ENCODE peak calls at places on chromosome 3, in six cellular contexts. One of them, this sample, is unnamed.

GRCh38 chr3:58640700-58641372 is 25.7 kb downstream of the FAM3D start:
- DNase-seq in neuronal stem cell: peak
- DNase-seq in mesenchymal stem cell: peak
- DNase-seq in trophoblast cell: peak
- DNase-seq in mesendoderm: peak
- DNase-seq in H9: peak
- DNase-seq in this sample: peak

GRCh38 chr3:126024049-126024854 is 55.3 kb downstream of the ROPN1B start:
- DNase-seq in H9: peak
- DNase-seq in trophoblast cell: no peak
- DNase-seq in mesenchymal stem cell: no peak
- DNase-seq in mesendoderm: no peak
- DNase-seq in neuronal stem cell: no peak
- DNase-seq in this sample: no peak

GRCh38 chr3:138328341-138328740 is 1.3 kb downstream of the NME9 start:
- DNase-seq in mesenchymal stem cell: peak
- DNase-seq in neuronal stem cell: no peak
- DNase-seq in trophoblast cell: peak
- DNase-seq in mesendoderm: peak
- DNase-seq in H9: no peak
- DNase-seq in this sample: peak

GRCh38 chr3:15499536-15499935 is 22.0 kb downstream of the COLQ start:
- DNase-seq in mesenchymal stem cell: peak
- DNase-seq in trophoblast cell: peak
- DNase-seq in neuronal stem cell: no peak
- DNase-seq in H9: no peak
- DNase-seq in mesendoderm: no peak
- DNase-seq in this sample: no peak

GRCh38 chr3:20080956-20081554 is 40.8 kb downstream of the KAT2B start:
- DNase-seq in mesenchymal stem cell: no peak
- DNase-seq in trophoblast cell: no peak
- DNase-seq in H9: no peak
- DNase-seq in neuronal stem cell: no peak
- DNase-seq in mesendoderm: no peak
- DNase-seq in this sample: peak

GRCh38 chr3:89002166-89002565 is 105.3 kb upstream of the EPHA3 start:
- DNase-seq in neuronal stem cell: no peak
- DNase-seq in mesenchymal stem cell: no peak
- DNase-seq in trophoblast cell: no peak
- DNase-seq in H9: no peak
- DNase-seq in mesendoderm: no peak
- DNase-seq in this sample: no peak

GRCh38 chr3:76685858-76686257 is 354.0 kb upstream of the ROBO2 start:
- DNase-seq in trophoblast cell: no peak
- DNase-seq in neuronal stem cell: no peak
- DNase-seq in mesendoderm: peak
- DNase-seq in H9: no peak
- DNase-seq in mesenchymal stem cell: no peak
- DNase-seq in this sample: no peak

GRCh38 chr3:172082820-172083513 is 43.6 kb downstream of the FNDC3B start:
- DNase-seq in H9: no peak
- DNase-seq in trophoblast cell: no peak
- DNase-seq in neuronal stem cell: no peak
- DNase-seq in mesendoderm: no peak
- DNase-seq in mesenchymal stem cell: no peak
- DNase-seq in this sample: no peak

GRCh38 chr3:3366391-3366790 is 186.9 kb upstream of the CRBN start:
- DNase-seq in H9: no peak
- DNase-seq in mesendoderm: no peak
- DNase-seq in neuronal stem cell: no peak
- DNase-seq in mesenchymal stem cell: no peak
- DNase-seq in trophoblast cell: no peak
- DNase-seq in this sample: no peak

GRCh38 chr3:136632625-136633081 is 119.5 kb downstream of the STAG1 start:
- DNase-seq in neuronal stem cell: no peak
- DNase-seq in H9: no peak
- DNase-seq in trophoblast cell: no peak
- DNase-seq in mesenchymal stem cell: no peak
- DNase-seq in mesendoderm: no peak
- DNase-seq in this sample: peak

GRCh38 chr3:58134468-58134867 is 76.3 kb downstream of the DNASE1L3 start:
- DNase-seq in trophoblast cell: no peak
- DNase-seq in neuronal stem cell: no peak
- DNase-seq in H9: no peak
- DNase-seq in mesenchymal stem cell: no peak
- DNase-seq in mesendoderm: no peak
- DNase-seq in this sample: no peak

GRCh38 chr3:147613710-147614109 is 204.5 kb downstream of the ZIC1 start:
- DNase-seq in mesendoderm: no peak
- DNase-seq in trophoblast cell: no peak
- DNase-seq in H9: no peak
- DNase-seq in neuronal stem cell: no peak
- DNase-seq in mesenchymal stem cell: no peak
- DNase-seq in this sample: no peak

DNA sequence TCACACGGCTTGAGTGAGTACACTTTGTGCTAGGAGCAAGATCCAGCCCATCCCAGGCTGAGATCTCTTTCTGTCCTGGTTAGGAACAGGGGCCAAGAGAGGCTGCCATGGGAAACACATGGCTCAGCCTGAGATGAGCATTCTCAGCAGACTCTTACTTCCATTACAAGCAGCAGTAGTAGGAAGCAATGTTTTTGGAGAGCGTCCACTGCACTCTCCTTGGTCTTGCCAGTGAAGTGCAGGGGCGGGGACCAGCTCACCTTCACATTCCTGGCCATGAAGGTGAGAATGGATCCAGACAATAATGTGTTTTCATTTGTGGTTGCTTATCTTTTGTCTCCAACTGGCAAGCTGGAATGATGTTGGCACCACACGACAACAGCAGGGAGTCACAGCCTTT is 24.7 kb downstream of the ZNF80 start:
- DNase-seq in mesendoderm: peak
- DNase-seq in mesenchymal stem cell: no peak
- DNase-seq in neuronal stem cell: no peak
- DNase-seq in trophoblast cell: no peak
- DNase-seq in H9: no peak
- DNase-seq in this sample: no peak
- H2AK5ac ChIP-seq in mesendoderm: peak
- H2AK5ac ChIP-seq in mesenchymal stem cell: no peak
- H2AK5ac ChIP-seq in neuronal stem cell: no peak
- H2AK5ac ChIP-seq in trophoblast cell: no peak
- H2AK5ac ChIP-seq in H9: no peak
- H2AK5ac ChIP-seq in this sample: no peak

GRCh38 chr3:23750573-23751484 is 54.9 kb upstream of the UBE2E1 start:
- DNase-seq in mesenchymal stem cell: peak
- DNase-seq in mesendoderm: no peak
- DNase-seq in trophoblast cell: peak
- DNase-seq in neuronal stem cell: no peak
- DNase-seq in H9: no peak
- DNase-seq in this sample: no peak
- H3K4ac ChIP-seq in mesenchymal stem cell: no peak
- H3K4ac ChIP-seq in mesendoderm: peak
- H3K4ac ChIP-seq in trophoblast cell: peak
- H3K4ac ChIP-seq in neuronal stem cell: no peak
- H3K4ac ChIP-seq in H9: no peak
- H3K4ac ChIP-seq in this sample: no peak

GRCh38 chr3:149061776-149062175 is 24.6 kb downstream of the HLTF start:
- DNase-seq in mesendoderm: no peak
- DNase-seq in H9: no peak
- DNase-seq in trophoblast cell: peak
- DNase-seq in mesenchymal stem cell: no peak
- DNase-seq in neuronal stem cell: no peak
- DNase-seq in this sample: no peak
- H2AK5ac ChIP-seq in mesendoderm: no peak
- H2AK5ac ChIP-seq in H9: no peak
- H2AK5ac ChIP-seq in trophoblast cell: no peak
- H2AK5ac ChIP-seq in mesenchymal stem cell: no peak
- H2AK5ac ChIP-seq in neuronal stem cell: no peak
- H2AK5ac ChIP-seq in this sample: no peak

GRCh38 chr3:113021471-113021870 is 30.7 kb downstream of the GTPBP8 start:
- DNase-seq in H9: no peak
- DNase-seq in trophoblast cell: no peak
- DNase-seq in neuronal stem cell: no peak
- DNase-seq in mesenchymal stem cell: no peak
- DNase-seq in mesendoderm: no peak
- DNase-seq in this sample: no peak

GRCh38 chr3:113019182-113020137 is 28.7 kb downstream of the GTPBP8 start:
- DNase-seq in H9: peak
- DNase-seq in neuronal stem cell: peak
- DNase-seq in mesenchymal stem cell: peak
- DNase-seq in mesendoderm: peak
- DNase-seq in trophoblast cell: peak
- DNase-seq in this sample: peak

GRCh38 chr3:113013593-113013992 is 22.8 kb downstream of the GTPBP8 start:
- DNase-seq in mesenchymal stem cell: no peak
- DNase-seq in mesendoderm: no peak
- DNase-seq in H9: no peak
- DNase-seq in trophoblast cell: no peak
- DNase-seq in neuronal stem cell: no peak
- DNase-seq in this sample: no peak

DNA sequence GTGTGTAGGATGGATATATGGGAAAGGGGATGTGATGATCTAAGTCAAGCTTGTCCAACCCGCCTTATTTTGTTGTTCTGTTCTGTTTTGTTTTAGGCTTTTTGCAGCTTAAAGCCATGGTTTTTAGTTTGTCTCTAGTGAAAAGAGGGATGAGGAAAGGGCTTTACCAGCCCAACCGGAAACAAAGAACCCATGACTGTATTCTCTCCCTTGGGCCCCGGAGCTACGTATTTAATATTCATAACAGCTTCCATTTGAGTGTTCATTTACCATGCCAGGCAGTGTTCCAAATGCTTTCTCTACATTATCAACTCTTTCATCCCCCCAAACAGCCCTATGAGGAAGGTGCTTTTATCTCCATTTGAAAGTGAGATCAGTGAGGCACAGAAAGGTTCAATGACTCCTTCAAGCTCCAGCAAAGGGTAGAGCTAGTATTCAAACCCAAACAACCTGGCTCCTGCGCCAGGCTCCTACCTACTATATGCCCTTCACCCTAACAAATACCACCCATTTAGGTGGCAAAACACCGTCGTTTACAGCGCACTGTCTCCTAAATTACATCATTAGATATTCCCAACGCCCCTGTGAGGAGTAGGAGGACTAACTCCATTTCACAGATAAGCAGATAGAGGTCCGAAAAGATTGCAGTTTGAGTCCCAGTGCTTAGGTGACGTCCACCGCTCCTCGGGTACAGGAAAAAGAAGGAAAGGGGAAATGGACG is 27.8 kb downstream of the GTPBP8 start:
- DNase-seq in neuronal stem cell: no peak
- DNase-seq in mesenchymal stem cell: peak
- DNase-seq in trophoblast cell: no peak
- DNase-seq in mesendoderm: no peak
- DNase-seq in H9: no peak
- DNase-seq in this sample: peak
- H3K4ac ChIP-seq in neuronal stem cell: no peak
- H3K4ac ChIP-seq in mesenchymal stem cell: peak
- H3K4ac ChIP-seq in trophoblast cell: peak
- H3K4ac ChIP-seq in mesendoderm: no peak
- H3K4ac ChIP-seq in H9: no peak
- H3K4ac ChIP-seq in this sample: peak

GRCh38 chr3:184594386-184595035 is 32.9 kb downstream of the EPHB3 start:
- DNase-seq in H9: no peak
- DNase-seq in mesendoderm: no peak
- DNase-seq in neuronal stem cell: no peak
- DNase-seq in mesenchymal stem cell: no peak
- DNase-seq in trophoblast cell: no peak
- DNase-seq in this sample: no peak
- H2AK5ac ChIP-seq in H9: no peak
- H2AK5ac ChIP-seq in mesendoderm: no peak
- H2AK5ac ChIP-seq in neuronal stem cell: peak
- H2AK5ac ChIP-seq in mesenchymal stem cell: no peak
- H2AK5ac ChIP-seq in trophoblast cell: peak
- H2AK5ac ChIP-seq in this sample: no peak

DNA sequence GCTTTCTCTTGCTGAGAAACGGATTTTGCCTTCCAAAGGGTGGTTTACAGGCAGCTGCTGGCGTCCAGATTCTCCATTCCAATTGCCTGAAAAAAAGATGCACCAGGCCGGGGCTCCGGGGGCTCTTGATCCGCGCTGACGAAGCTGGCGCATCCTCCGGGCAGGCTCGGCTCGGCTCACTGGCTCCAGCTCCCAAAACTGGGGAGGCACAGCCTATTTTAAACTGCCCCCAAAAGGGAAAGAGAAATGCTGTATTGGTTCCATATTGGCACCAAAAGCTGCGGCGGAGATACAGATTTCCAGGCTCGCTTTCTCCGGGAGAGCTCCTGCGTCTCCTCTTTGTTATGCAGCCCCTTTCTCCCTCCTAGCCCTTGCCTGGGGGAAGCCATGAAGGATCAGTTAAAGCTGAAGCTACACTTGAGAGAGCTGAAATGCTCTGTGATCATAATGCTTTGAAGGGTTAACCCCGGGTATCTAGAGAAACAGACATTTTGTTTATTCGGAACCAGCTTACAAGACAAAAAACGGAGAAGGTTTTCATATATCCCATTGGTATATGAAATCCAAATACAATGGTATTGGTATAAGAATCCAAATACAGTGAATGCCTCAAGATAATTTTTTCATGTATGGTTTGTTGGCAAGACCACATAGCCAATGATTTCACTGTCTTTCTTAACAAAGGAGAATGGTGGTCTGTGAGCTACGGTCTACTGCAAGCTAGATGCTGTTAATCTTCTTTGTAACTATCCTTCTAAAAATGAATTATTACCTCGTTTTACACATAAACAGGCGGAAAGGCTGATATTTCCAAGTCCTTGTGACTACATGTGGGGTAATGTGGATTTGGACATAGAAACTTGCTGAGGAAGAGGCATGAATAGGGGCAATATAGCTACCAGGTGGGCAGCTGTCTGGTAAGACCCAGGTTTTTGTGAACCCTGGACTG is 704 bp downstream of the CD200 start:
- DNase-seq in neuronal stem cell: no peak
- DNase-seq in mesendoderm: peak
- DNase-seq in H9: peak
- DNase-seq in trophoblast cell: no peak
- DNase-seq in mesenchymal stem cell: no peak
- DNase-seq in this sample: no peak
- H3K4ac ChIP-seq in neuronal stem cell: no peak
- H3K4ac ChIP-seq in mesendoderm: peak
- H3K4ac ChIP-seq in H9: no peak
- H3K4ac ChIP-seq in trophoblast cell: no peak
- H3K4ac ChIP-seq in mesenchymal stem cell: no peak
- H3K4ac ChIP-seq in this sample: no peak